ENCODE peak calls at places on chromosomes 7 and 10, in five cellular contexts. V, S, K, J and M are unnamed samples.

GRCh38 chr7:155187061-155187785 is 110.5 kb upstream of the INSIG1 start:
- DNase-seq in V (no peak), S (no peak), K (no peak), J (no peak), M (no peak)

GRCh38 chr10:13375791-13376190 is 27.7 kb upstream of the SEPHS1 start:
- DNase-seq in V (no peak), S (no peak), K (no peak), J (no peak), M (no peak)

GRCh38 chr7:105680505-105681187 is 99.4 kb upstream of the EFCAB10 start:
- DNase-seq in V (peak), S (peak), K (peak), J (peak), M (no peak)

GRCh38 chr10:58512470-58513188 is at the start of gene BICC1:
- DNase-seq in V (peak), S (peak), K (peak), J (no peak), M (no peak)

GRCh38 chr10:43237631-43238446 is 29.0 kb downstream of the RASGEF1A start:
- DNase-seq in V (no peak), S (peak), K (peak), J (no peak), M (peak)

GRCh38 chr7:102875700-102876192 is 37.1 kb upstream of the LRRC17 start:
- DNase-seq in V (no peak), S (no peak), K (no peak), J (peak), M (no peak)

GRCh38 chr10:34655286-34656170 is 159.6 kb downstream of the PARD3 start:
- DNase-seq in V (peak), S (no peak), K (peak), J (peak), M (no peak)

GRCh38 chr7:42014625-42015412 is 222.2 kb downstream of the GLI3 start:
- DNase-seq in V (no peak), S (no peak), K (peak), J (peak), M (no peak)

GRCh38 chr10:106285199-106285598 is 879.3 kb downstream of the SORCS1 start:
- DNase-seq in V (no peak), S (no peak), K (no peak), J (no peak), M (no peak)

GRCh38 chr10:115063702-115064479 is 29.3 kb upstream of the ATRNL1 start:
- DNase-seq in V (no peak), S (no peak), K (no peak), J (no peak), M (no peak)

GRCh38 chr10:102919237-102919959 is 1.3 kb downstream of the CNNM2 start:
- DNase-seq in V (no peak), S (peak), K (peak), J (peak), M (peak)

GRCh38 chr10:34698979-34699378 is 116.1 kb downstream of the PARD3 start:
- DNase-seq in V (no peak), S (no peak), K (no peak), J (no peak), M (no peak)

GRCh38 chr7:52114509-52114908 is 797.9 kb upstream of the COBL start:
- DNase-seq in V (no peak), S (no peak), K (no peak), J (no peak), M (no peak)

GRCh38 chr10:128475686-128476410 is 349.6 kb upstream of the MKI67 start:
- DNase-seq in V (no peak), S (no peak), K (no peak), J (no peak), M (no peak)

DNA sequence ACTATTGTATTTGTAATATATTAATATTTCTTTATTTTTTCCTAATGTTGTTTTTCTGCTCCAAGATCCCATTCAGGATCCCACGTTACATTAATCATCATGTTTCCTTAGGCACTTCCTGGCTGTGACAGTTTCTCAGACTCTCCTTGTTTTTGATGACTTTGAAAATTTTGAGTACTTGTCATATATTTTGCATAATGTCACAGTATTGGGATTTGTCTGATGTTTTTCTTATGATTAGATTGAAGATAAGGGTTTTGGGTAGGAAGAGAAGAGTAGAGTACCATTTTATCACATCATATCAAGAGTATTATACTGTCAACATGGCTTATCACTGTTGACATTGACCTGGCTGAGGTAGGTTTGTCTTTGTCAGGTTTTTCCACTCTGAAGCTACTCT is 146.3 kb upstream of the TPK1 start:
- DNase-seq in V (no peak), S (no peak), K (no peak), J (no peak), M (no peak)
- TF ChIP-seq EP300 in V (no peak), S (no peak), K (no peak), J (no peak), M (no peak)

GRCh38 chr10:96973809-96974208 is 141.7 kb downstream of the LCOR start:
- DNase-seq in V (no peak), S (no peak), K (no peak), J (peak), M (no peak)

GRCh38 chr10:96975083-96975482 is 143.0 kb downstream of the LCOR start:
- DNase-seq in V (no peak), S (no peak), K (no peak), J (no peak), M (no peak)

GRCh38 chr10:96971324-96971723 is 139.2 kb downstream of the LCOR start:
- DNase-seq in V (no peak), S (no peak), K (no peak), J (peak), M (no peak)

GRCh38 chr10:96974348-96974747 is 142.2 kb downstream of the LCOR start:
- DNase-seq in V (no peak), S (no peak), K (no peak), J (no peak), M (no peak)

DNA sequence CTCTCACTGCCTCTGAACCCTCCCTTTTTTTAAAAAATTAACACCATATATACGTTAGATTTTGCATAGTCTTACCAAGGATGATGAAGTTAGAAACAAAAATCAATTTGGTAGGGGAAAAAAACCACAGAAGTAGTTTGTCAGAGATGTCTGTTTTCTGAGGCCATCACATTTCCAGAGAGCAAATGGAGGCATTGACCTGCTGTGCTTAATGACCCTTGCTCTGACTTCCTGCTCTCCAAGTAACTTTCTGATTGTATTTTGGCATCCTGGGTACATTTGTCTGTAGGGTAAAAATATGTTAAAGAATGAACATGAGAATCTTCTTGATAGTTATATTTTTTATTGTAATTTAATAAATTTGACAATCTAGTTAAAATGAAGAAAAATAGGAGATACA is 140.2 kb downstream of the LCOR start:
- DNase-seq in V (no peak), S (no peak), K (no peak), J (no peak), M (no peak)
- TF ChIP-seq EP300 in V (no peak), S (no peak), K (no peak), J (no peak), M (no peak)

GRCh38 chr10:109374215-109374614 is 549.1 kb downstream of the XPNPEP1 start:
- DNase-seq in V (no peak), S (no peak), K (no peak), J (no peak), M (no peak)
- TF ChIP-seq EP300 in V (no peak), S (no peak), K (no peak), J (no peak), M (no peak)

GRCh38 chr7:10803720-10804119 is 170.0 kb upstream of the PHF14 start:
- DNase-seq in V (no peak), S (no peak), K (no peak), J (no peak), M (no peak)
- TF ChIP-seq EP300 in V (no peak), S (no peak), K (no peak), J (no peak), M (no peak)

DNA sequence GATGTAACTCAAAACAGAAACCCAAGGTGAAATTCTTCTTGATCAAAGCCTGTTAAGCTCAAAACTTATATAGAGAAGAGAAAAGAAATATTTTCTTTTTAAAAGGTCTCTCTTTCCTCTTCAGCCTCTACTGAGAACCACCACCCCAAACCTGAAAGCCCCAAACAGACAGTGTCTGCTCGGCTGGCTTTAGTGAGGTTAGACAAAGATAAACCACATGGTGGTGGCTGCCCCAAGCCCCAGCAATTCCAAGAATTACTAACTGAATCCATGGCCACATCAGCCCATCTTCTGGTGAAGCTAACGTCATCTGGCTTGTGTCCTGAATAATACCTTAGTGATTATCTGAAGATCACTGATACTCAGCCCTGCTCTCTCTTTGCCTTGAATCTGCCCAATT is 275.0 kb downstream of the ELMO1 start:
- DNase-seq in V (no peak), S (no peak), K (no peak), J (no peak), M (no peak)
- TF ChIP-seq EP300 in V (no peak), S (no peak), K (no peak), J (no peak), M (no peak)